ENCODE peak calls at places on chromosomes 7 and 10, in eight cellular contexts. I is AG09309, S is EH, X is RPMI7951, C is ureter, W is NCI-H1436, L is D341Med, V is tibial nerve. M is an unnamed sample.
A peak's percentile ranks its signal among the peaks of the same experiment; 100 is the strongest.

GRCh38 chr7:84953294-84953693 is 233.6 kb downstream of the SEMA3D start:
- DNase-seq in I (no peak), S (no peak), X (no peak), C (no peak), W (no peak), L (no peak), V (no peak), M (no peak)

GRCh38 chr7:20153999-20154398 is 63.2 kb downstream of the MACC1 start:
- DNase-seq in I (no peak), S (no peak), X (peak; percentile 41), C (no peak), W (no peak), L (no peak), V (no peak), M (no peak)

GRCh38 chr7:121140790-121141189 is 152.3 kb downstream of the CPED1 start:
- DNase-seq in I (no peak), S (no peak), X (no peak), C (no peak), W (no peak), L (no peak), V (no peak), M (no peak)

GRCh38 chr10:95328013-95328412 is 37.2 kb upstream of the PDLIM1 start:
- DNase-seq in I (no peak), S (no peak), X (no peak), C (no peak), W (no peak), L (no peak), V (no peak), M (no peak)

GRCh38 chr7:147300293-147300692 is 1183.7 kb downstream of the CNTNAP2 start:
- DNase-seq in I (no peak), S (no peak), X (no peak), C (no peak), W (no peak), L (no peak), V (no peak), M (no peak)

GRCh38 chr10:62548686-62549085 is 174.5 kb downstream of the ZNF365 start:
- DNase-seq in I (no peak), S (peak; percentile 28), X (no peak), C (no peak), W (no peak), L (no peak), V (no peak), M (no peak)

GRCh38 chr7:118080947-118081346 is 103.0 kb upstream of the LSM8 start:
- DNase-seq in I (no peak), S (peak; percentile 20), X (peak; percentile 74), C (no peak), W (no peak), L (no peak), V (no peak), M (no peak)

GRCh38 chr10:4234661-4235060 is 449.7 kb upstream of the KLF6 start:
- DNase-seq in I (no peak), S (no peak), X (peak; percentile 71), C (no peak), W (no peak), L (no peak), V (no peak), M (no peak)

GRCh38 chr10:77024456-77024855 is 613.2 kb downstream of the KCNMA1 start:
- DNase-seq in I (no peak), S (no peak), X (no peak), C (no peak), W (no peak), L (no peak), V (no peak), M (no peak)

GRCh38 chr10:43156590-43157340 is 18.5 kb downstream of the CSGALNACT2 start:
- DNase-seq in I (no peak), S (no peak), X (no peak), C (no peak), W (no peak), L (no peak), V (no peak), M (no peak)

GRCh38 chr7:111137296-111138195 is 46.6 kb downstream of the LRRN3 start:
- DNase-seq in I (no peak), S (peak; percentile 54), X (peak; percentile 72), C (no peak), W (no peak), L (no peak), V (no peak), M (no peak)

GRCh38 chr10:93652857-93653256 is 40.5 kb downstream of the PDE6C start:
- DNase-seq in I (no peak), S (peak; percentile 60), X (no peak), C (no peak), W (no peak), L (no peak), V (no peak), M (no peak)

GRCh38 chr7:98470131-98470985 is 69.5 kb upstream of the BAIAP2L1 start:
- DNase-seq in I (no peak), S (peak; percentile 4), X (peak; percentile 14), C (no peak), W (no peak), L (peak; percentile 46), V (no peak), M (peak; percentile 94)

GRCh38 chr10:29714096-29714874 is 79.5 kb upstream of the SVIL start:
- DNase-seq in I (peak; percentile 79), S (peak; percentile 76), X (peak; percentile 95), C (no peak), W (no peak), L (no peak), V (no peak), M (no peak)

GRCh38 chr7:126700807-126701604 is 551.7 kb downstream of the GRM8 start:
- DNase-seq in I (peak; percentile 59), S (peak; percentile 87), X (peak; percentile 96), C (no peak), W (peak; percentile 83), L (peak; percentile 57), V (no peak), M (peak; percentile 66)

GRCh38 chr10:59831658-59832503 is 74.5 kb downstream of the CCDC6 start:
- DNase-seq in I (no peak), S (no peak), X (no peak), C (no peak), W (no peak), L (no peak), V (no peak), M (no peak)

GRCh38 chr10:86708068-86708782 is 39.9 kb downstream of the LDB3 start:
- DNase-seq in I (no peak), S (no peak), X (no peak), C (no peak), W (no peak), L (no peak), V (no peak), M (no peak)

GRCh38 chr7:98211221-98211675 is at the start of gene BHLHA15:
- DNase-seq in I (no peak), S (peak; percentile 11), X (peak; percentile 9), C (peak; percentile 48), W (peak; percentile 48), L (peak; percentile 90), V (no peak), M (peak; percentile 91)

GRCh38 chr10:60661627-60662026 is 116.7 kb upstream of the CDK1 start:
- DNase-seq in I (peak; percentile 28), S (peak; percentile 82), X (peak; percentile 80), C (no peak), W (no peak), L (no peak), V (no peak), M (no peak)

GRCh38 chr7:32206987-32207386 is 136.8 kb upstream of the PDE1C start:
- DNase-seq in I (no peak), S (peak; percentile 28), X (peak; percentile 63), C (no peak), W (no peak), L (no peak), V (no peak), M (peak; percentile 52)

GRCh38 chr10:132528064-132528800 is 9.4 kb upstream of the INPP5A start:
- DNase-seq in I (no peak), S (no peak), X (no peak), C (no peak), W (no peak), L (no peak), V (no peak), M (no peak)

GRCh38 chr10:1670541-1671365 is 66.6 kb downstream of the ADARB2 start:
- DNase-seq in I (no peak), S (no peak), X (no peak), C (no peak), W (no peak), L (no peak), V (no peak), M (no peak)

GRCh38 chr10:132708936-132709335 is 77.0 kb downstream of the NKX6-2 start:
- DNase-seq in I (no peak), S (no peak), X (no peak), C (no peak), W (no peak), L (no peak), V (no peak), M (no peak)

GRCh38 chr10:78588194-78588811 is 480.5 kb upstream of the ZMIZ1 start:
- DNase-seq in I (peak; percentile 20), S (peak; percentile 64), X (peak; percentile 25), C (peak; percentile 40), W (no peak), L (no peak), V (no peak), M (peak; percentile 65)

GRCh38 chr7:82823073-82823472 is 339.6 kb downstream of the PCLO start:
- DNase-seq in I (no peak), S (no peak), X (no peak), C (no peak), W (no peak), L (no peak), V (no peak), M (no peak)

GRCh38 chr7:116273918-116274301 is 63.6 kb downstream of the TES start:
- DNase-seq in I (no peak), S (peak; percentile 28), X (no peak), C (no peak), W (no peak), L (no peak), V (no peak), M (no peak)

GRCh38 chr10:129951251-129951808 is 12.7 kb downstream of the EBF3 start:
- DNase-seq in I (no peak), S (no peak), X (no peak), C (no peak), W (peak; percentile 31), L (no peak), V (no peak), M (peak; percentile 86)